ENCODE peak calls at places on chromosomes 6 and 20, in five cellular contexts. U, C, S, G and R are unnamed samples.

GRCh38 chr6:106309024-106309423 is 16.5 kb downstream of the ATG5 start:
- DNase-seq in S (no peak), G (no peak), C (no peak), U (no peak), R (no peak)

GRCh38 chr6:56862415-56863175 is 92.3 kb upstream of the BEND6 start:
- DNase-seq in C (peak), U (no peak), G (no peak), S (no peak), R (peak)

GRCh38 chr6:41719796-41720620 is 15.4 kb downstream of the TFEB start:
- DNase-seq in U (peak), S (no peak), C (no peak), G (no peak), R (no peak)

GRCh38 chr6:1554241-1554880 is 55.4 kb upstream of the FOXC1 start:
- DNase-seq in S (no peak), C (no peak), U (peak), G (no peak), R (no peak)

GRCh38 chr20:32538526-32538918 is 46.6 kb downstream of the NOL4L start:
- DNase-seq in C (no peak), S (no peak), U (no peak), G (peak), R (no peak)

GRCh38 chr6:71481021-71481420 is 192.4 kb downstream of the OGFRL1 start:
- DNase-seq in C (no peak), G (no peak), S (no peak), U (no peak), R (no peak)

GRCh38 chr6:113381957-113382356 is 475.2 kb upstream of the MARCKS start:
- DNase-seq in U (peak), G (peak), C (peak), S (no peak), R (peak)

GRCh38 chr6:63910863-63911665 is 275.5 kb downstream of the PHF3 start:
- DNase-seq in C (no peak), S (no peak), G (no peak), U (no peak), R (no peak)

GRCh38 chr6:109165392-109165964 is 70.2 kb downstream of the CEP57L1 start:
- DNase-seq in U (no peak), S (no peak), C (peak), G (peak), R (peak)

GRCh38 chr20:31605902-31606677 is 1.0 kb downstream of the ID1 start:
- DNase-seq in C (no peak), U (no peak), G (no peak), S (peak), R (no peak)

GRCh38 chr20:8116067-8116811 is 15.8 kb upstream of the PLCB1 start:
- DNase-seq in G (no peak), U (no peak), C (peak), S (no peak), R (peak)

GRCh38 chr20:14553774-14554524 is 216.5 kb upstream of the FLRT3 start:
- DNase-seq in G (no peak), S (no peak), U (no peak), C (peak), R (no peak)

GRCh38 chr6:140809694-140810101 is 1323.0 kb upstream of the GJE1 start:
- DNase-seq in C (peak), G (peak), U (peak), S (no peak), R (no peak)

GRCh38 chr6:15628499-15629131 is 34.2 kb downstream of the DTNBP1 start:
- DNase-seq in U (no peak), G (peak), C (peak), S (no peak), R (peak)

GRCh38 chr6:30707281-30707850 is 9.7 kb downstream of the MDC1 start:
- DNase-seq in S (no peak), G (no peak), C (no peak), U (no peak), R (peak)

GRCh38 chr6:90216081-90216977 is 80.3 kb downstream of the BACH2 start:
- DNase-seq in G (no peak), U (peak), C (peak), S (no peak), R (no peak)

GRCh38 chr6:161379828-161380598 is 106.2 kb upstream of the AGPAT4 start:
- DNase-seq in G (no peak), C (no peak), U (no peak), S (no peak), R (no peak)

GRCh38 chr6:127841811-127842210 is 59.0 kb downstream of the THEMIS start:
- DNase-seq in G (no peak), C (peak), S (no peak), U (no peak), R (no peak)

GRCh38 chr20:43963872-43964791 is 49.5 kb downstream of the TOX2 start:
- DNase-seq in C (peak), U (peak), G (peak), S (peak), R (no peak)

GRCh38 chr6:132962936-132963579 is 148.7 kb downstream of the RPS12 start:
- DNase-seq in S (peak), G (peak), U (peak), C (peak), R (peak)

GRCh38 chr6:129637340-129638054 is 72.5 kb downstream of the ARHGAP18 start:
- DNase-seq in S (no peak), C (no peak), U (no peak), G (no peak), R (no peak)

GRCh38 chr6:136959471-136959891 is 37.4 kb downstream of the SLC35D3 start:
- DNase-seq in G (no peak), C (no peak), S (peak), U (no peak), R (no peak)

GRCh38 chr20:59723607-59724456 is 119.5 kb downstream of the PHACTR3 start:
- DNase-seq in S (peak), U (no peak), C (no peak), G (no peak), R (no peak)

GRCh38 chr20:51184289-51184688 is 161.4 kb upstream of the KCNG1 start:
- DNase-seq in C (peak), G (no peak), S (no peak), U (no peak), R (no peak)

GRCh38 chr6:74690365-74690764 is 515.5 kb downstream of the COL12A1 start:
- DNase-seq in G (no peak), C (no peak), U (no peak), S (no peak), R (no peak)

GRCh38 chr20:32564921-32565734 is 20.0 kb downstream of the NOL4L start:
- DNase-seq in C (no peak), S (peak), G (no peak), U (no peak), R (no peak)

GRCh38 chr6:158603261-158604047 is 41.1 kb downstream of the DYNLT1 start:
- DNase-seq in G (no peak), S (no peak), U (no peak), C (no peak), R (no peak)

GRCh38 chr6:38942442-38942841 is 106.1 kb upstream of the GLP1R start:
- DNase-seq in S (no peak), U (no peak), G (no peak), C (no peak), R (no peak)

GRCh38 chr6:38937839-38938613 is 110.6 kb upstream of the GLP1R start:
- DNase-seq in U (no peak), C (no peak), S (no peak), G (no peak), R (no peak)

GRCh38 chr6:38944655-38945279 is 103.8 kb upstream of the GLP1R start:
- DNase-seq in C (no peak), S (no peak), G (no peak), U (no peak), R (no peak)

GRCh38 chr6:38938741-38939140 is 109.8 kb upstream of the GLP1R start:
- DNase-seq in U (no peak), C (no peak), S (no peak), G (no peak), R (no peak)

DNA sequence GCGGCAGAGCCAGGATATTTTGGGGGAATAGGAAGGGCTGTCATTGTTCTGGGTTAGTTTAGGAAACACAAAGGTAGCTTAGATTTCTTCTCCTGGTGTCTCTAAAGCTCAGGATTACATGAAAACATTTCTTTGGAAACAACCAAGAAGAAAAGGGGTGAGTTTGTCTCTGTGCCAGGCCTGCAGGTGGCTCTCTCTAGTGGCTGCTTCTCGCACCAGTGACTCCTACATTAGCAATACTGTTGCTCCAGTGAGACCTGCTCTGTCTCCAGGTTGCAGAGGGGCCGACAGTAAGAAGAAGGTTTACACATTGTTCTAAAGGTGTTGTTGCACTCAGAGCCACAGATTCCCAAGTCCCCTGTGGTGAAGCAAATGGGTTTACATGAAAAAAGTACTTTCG is 104.6 kb upstream of the GLP1R start:
- DNase-seq in S (no peak), C (no peak), G (no peak), U (no peak), R (no peak)
- TF ChIP-seq CTCF in S (no peak), C (no peak), G (peak), U (peak), R (no peak)

DNA sequence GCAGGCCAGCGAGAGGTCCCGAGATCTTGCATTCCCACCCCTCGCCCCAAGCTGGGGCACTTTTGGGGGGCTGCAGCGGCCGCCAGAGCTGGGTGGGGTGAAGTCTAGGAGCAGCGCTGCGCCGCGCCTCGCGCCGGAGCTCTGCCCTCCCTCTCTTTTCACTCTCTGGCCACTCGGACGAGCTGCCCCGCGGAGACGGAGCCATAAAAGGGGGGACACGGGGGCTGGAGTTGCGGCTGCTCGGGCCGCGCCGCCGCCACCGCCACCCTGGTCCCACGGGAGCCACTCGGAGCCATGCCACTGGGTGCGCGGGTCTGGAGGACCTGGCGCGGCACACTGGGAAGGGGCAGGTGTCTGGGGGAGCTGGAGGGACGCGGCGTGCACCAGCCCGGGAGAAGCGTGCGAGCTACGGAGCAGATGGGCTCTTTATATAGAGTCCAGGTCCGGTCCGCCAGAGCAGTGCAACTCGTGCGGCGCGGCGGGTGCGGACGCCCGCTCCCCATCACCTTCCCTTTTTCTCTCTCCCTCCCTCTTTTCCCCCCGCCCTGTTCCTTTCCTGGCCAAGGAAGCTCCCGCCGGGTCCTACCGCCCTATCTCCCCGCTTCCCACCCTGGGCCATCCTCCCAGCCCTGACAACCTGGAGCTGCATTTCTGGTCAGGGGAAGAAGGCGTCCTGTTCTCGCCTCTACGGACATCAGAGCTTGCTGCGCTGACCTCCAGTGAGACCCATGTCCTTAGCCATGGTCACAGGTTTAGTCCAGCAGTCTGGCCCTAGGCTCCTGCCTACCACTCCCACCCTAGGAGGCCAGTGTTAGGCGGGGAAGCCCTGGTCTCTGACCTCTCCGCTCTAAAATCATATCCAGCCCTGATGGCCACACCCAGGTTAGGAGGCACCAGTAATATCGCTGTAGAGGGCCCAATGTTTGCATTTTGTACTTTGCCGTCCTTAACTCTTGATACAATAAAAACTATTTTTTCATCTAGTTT is 883 bp upstream of the HTR1B start:
- DNase-seq in G (no peak), C (peak), S (peak), U (no peak), R (no peak)
- H3K4me3 ChIP-seq in G (peak), C (peak), S (peak), U (no peak), R (peak)

GRCh38 chr6:38320817-38321216 is 318.9 kb downstream of the BTBD9 start:
- DNase-seq in U (peak), S (no peak), C (no peak), G (no peak), R (no peak)

GRCh38 chr6:38316099-38316868 is 323.4 kb downstream of the BTBD9 start:
- DNase-seq in G (no peak), U (peak), S (no peak), C (no peak), R (no peak)

GRCh38 chr6:38322123-38322522 is 317.6 kb downstream of the BTBD9 start:
- DNase-seq in U (no peak), C (no peak), G (no peak), S (no peak), R (no peak)

GRCh38 chr6:38319259-38320255 is 320.2 kb downstream of the BTBD9 start:
- DNase-seq in U (peak), S (no peak), C (peak), G (no peak), R (peak)
- TF ChIP-seq CTCF in U (no peak), S (no peak), C (no peak), G (no peak), R (no peak)

GRCh38 chr6:111591901-111592461 is 13.7 kb downstream of the TRAF3IP2 start:
- DNase-seq in G (no peak), S (no peak), U (no peak), C (no peak), R (peak)
- H3K4me3 ChIP-seq in G (no peak), S (no peak), U (no peak), C (no peak), R (no peak)

DNA sequence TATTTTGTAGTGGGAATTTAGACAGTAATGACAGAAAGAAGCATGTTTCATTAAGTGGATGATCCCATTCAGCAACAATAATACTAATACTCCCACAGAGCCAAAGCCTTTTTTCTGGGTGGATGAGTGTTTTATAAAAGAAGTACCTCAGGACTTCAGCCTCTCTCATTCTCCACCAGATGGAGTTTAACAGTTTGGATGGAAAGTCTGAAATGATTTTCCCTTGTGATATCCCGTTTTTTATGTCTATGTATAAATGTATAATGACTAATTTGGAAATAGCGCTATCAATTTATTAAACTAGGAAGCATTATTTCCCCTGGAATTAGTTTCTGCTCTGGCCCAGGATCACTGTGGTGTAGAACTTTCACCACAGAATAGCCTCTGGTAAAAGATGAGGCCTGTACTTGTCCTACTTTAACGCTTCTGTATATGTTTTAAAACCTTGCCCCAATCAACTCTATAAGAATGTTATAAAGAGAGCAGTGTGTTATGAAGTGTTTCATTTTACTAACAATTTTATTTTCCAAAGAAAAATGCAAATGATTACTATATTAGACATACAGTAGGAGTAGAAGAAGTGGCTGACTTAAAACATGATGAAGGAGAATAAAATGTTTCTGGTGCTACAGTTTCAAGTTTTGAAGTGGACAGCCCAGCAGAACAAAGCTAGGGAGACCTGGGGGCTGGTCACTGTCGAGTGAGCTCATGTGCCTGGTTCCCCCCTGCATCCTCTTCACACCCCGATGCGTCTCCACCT is 135.6 kb downstream of the HIVEP1 start:
- DNase-seq in S (no peak), U (no peak), C (peak), G (no peak), R (no peak)
- TF ChIP-seq CTCF in S (no peak), U (no peak), C (peak), G (peak), R (peak)

GRCh38 chr6:11615214-11615602 is 77.7 kb downstream of the TMEM170B start:
- DNase-seq in U (no peak), C (peak), S (no peak), G (peak), R (peak)
- H3K4me3 ChIP-seq in U (no peak), C (no peak), S (no peak), G (no peak), R (no peak)

GRCh38 chr6:115643762-115644161 is 416.9 kb downstream of the FRK start:
- DNase-seq in C (peak), S (no peak), G (no peak), U (no peak), R (peak)
- TF ChIP-seq CTCF in C (peak), S (no peak), G (peak), U (no peak), R (no peak)